ENCODE peak calls at places on chromosome 5, in ten cellular contexts. U, Z, R, E, D, C, S, L, X and V are unnamed samples. For H3K4me1, the result is how much of the 10 kb centered on the place peaks cover.

GRCh38 chr5:30287890-30288289 is 905.6 kb upstream of the CDH6 start:
- DNase-seq in U (no peak), Z (no peak), R (no peak), E (no peak), D (no peak), C (no peak), S (no peak), L (no peak), X (no peak), V (no peak)

GRCh38 chr5:132309679-132310078 is 15.5 kb downstream of the SLC22A4 start:
- DNase-seq in U (no peak), Z (no peak), R (no peak), E (no peak), D (no peak), C (no peak), S (no peak), L (no peak), X (no peak), V (no peak)

GRCh38 chr5:165495829-165496380 is 1990.5 kb downstream of the MAT2B start:
- DNase-seq in U (no peak), Z (no peak), R (no peak), E (no peak), D (peak), C (no peak), S (no peak), L (no peak), X (no peak), V (no peak)

GRCh38 chr5:82396871-82397514 is 118.8 kb upstream of the RPS23 start:
- DNase-seq in U (peak), Z (peak), R (no peak), E (no peak), D (peak), C (no peak), S (peak), L (no peak), X (peak), V (peak)

GRCh38 chr5:133870661-133871060 is 97.8 kb downstream of the C5orf15 start:
- DNase-seq in U (no peak), Z (no peak), R (no peak), E (no peak), D (peak), C (no peak), S (no peak), L (no peak), X (no peak), V (no peak)

GRCh38 chr5:122921826-122922225 is 76.4 kb downstream of the SNX24 start:
- DNase-seq in U (no peak), Z (no peak), R (no peak), E (no peak), D (no peak), C (no peak), S (no peak), L (no peak), X (no peak), V (no peak)

GRCh38 chr5:146101646-146102045 is 3.7 kb downstream of the PLAC8L1 start:
- DNase-seq in U (no peak), Z (no peak), R (no peak), E (no peak), D (no peak), C (no peak), S (no peak), L (no peak), X (no peak), V (no peak)

GRCh38 chr5:180070726-180071417 is 687 bp downstream of the RNF130 start:
- DNase-seq in U (peak), Z (no peak), R (no peak), E (no peak), D (peak), C (no peak), S (no peak), L (no peak), X (no peak), V (no peak)

GRCh38 chr5:156093024-156093423 is 233.9 kb upstream of the SGCD start:
- DNase-seq in U (no peak), Z (no peak), R (no peak), E (no peak), D (no peak), C (no peak), S (no peak), L (no peak), X (no peak), V (no peak)

GRCh38 chr5:63205976-63206375 is 627.4 kb downstream of the LRRC70 start:
- DNase-seq in U (no peak), Z (no peak), R (no peak), E (no peak), D (no peak), C (no peak), S (no peak), L (no peak), X (no peak), V (no peak)

GRCh38 chr5:141934099-141934844 is 10.6 kb downstream of the DELE1 start:
- DNase-seq in U (peak), Z (peak), R (no peak), E (no peak), D (no peak), C (no peak), S (no peak), L (no peak), X (no peak), V (no peak)

GRCh38 chr5:75337366-75338021 is 474 bp downstream of the HMGCR start:
- DNase-seq in U (peak), Z (peak), R (no peak), E (no peak), D (peak), C (no peak), S (no peak), L (no peak), X (peak), V (no peak)

GRCh38 chr5:96714951-96715451 is 52.8 kb downstream of the CAST start:
- DNase-seq in U (peak), Z (peak), R (peak), E (no peak), D (peak), C (peak), S (peak), L (no peak), X (no peak), V (no peak)

GRCh38 chr5:87400305-87400899 is 12.3 kb downstream of the CCNH start:
- DNase-seq in U (no peak), Z (no peak), R (no peak), E (no peak), D (peak), C (no peak), S (peak), L (no peak), X (no peak), V (no peak)

GRCh38 chr5:131541766-131542165 is 93.3 kb downstream of the RAPGEF6 start:
- DNase-seq in U (no peak), Z (no peak), R (no peak), E (no peak), D (no peak), C (no peak), S (no peak), L (no peak), X (no peak), V (no peak)

GRCh38 chr5:126052791-126053190 is 370.4 kb upstream of the GRAMD2B start:
- DNase-seq in U (no peak), Z (no peak), R (no peak), E (no peak), D (no peak), C (no peak), S (no peak), L (no peak), X (no peak), V (no peak)

GRCh38 chr5:83528439-83528769 is 56.9 kb downstream of the VCAN start:
- DNase-seq in U (no peak), Z (no peak), R (no peak), E (no peak), D (no peak), C (no peak), S (no peak), L (no peak), X (no peak), V (no peak)

GRCh38 chr5:179315356-179315890 is 29.8 kb downstream of the ADAMTS2 start:
- DNase-seq in U (peak), Z (peak), R (no peak), E (peak), D (no peak), C (no peak), S (no peak), L (peak), X (no peak), V (peak)

GRCh38 chr5:932628-933250 is 40.1 kb downstream of the TRIP13 start:
- DNase-seq in U (no peak), Z (no peak), R (no peak), E (no peak), D (peak), C (no peak), S (no peak), L (peak), X (peak), V (no peak)

GRCh38 chr5:143968071-143968878 is 156.3 kb downstream of the HMHB1 start:
- DNase-seq in U (no peak), Z (no peak), R (no peak), E (no peak), D (peak), C (peak), S (peak), L (no peak), X (no peak), V (no peak)

GRCh38 chr5:169772688-169773087 is 135.6 kb downstream of the DOCK2 start:
- DNase-seq in U (no peak), Z (no peak), R (no peak), E (no peak), D (no peak), C (no peak), S (no peak), L (no peak), X (no peak), V (no peak)

GRCh38 chr5:134545070-134545868 is 19.8 kb downstream of the JADE2 start:
- DNase-seq in U (peak), Z (peak), R (no peak), E (peak), D (peak), C (no peak), S (no peak), L (no peak), X (peak), V (peak)

GRCh38 chr5:174581483-174581882 is 142.9 kb upstream of the MSX2 start:
- DNase-seq in U (no peak), Z (no peak), R (no peak), E (no peak), D (peak), C (peak), S (no peak), L (peak), X (no peak), V (no peak)

GRCh38 chr5:131163315-131164119 is 1.5 kb downstream of the HINT1 start:
- DNase-seq in U (no peak), Z (no peak), R (no peak), E (no peak), D (peak), C (no peak), S (no peak), L (no peak), X (no peak), V (no peak)

GRCh38 chr5:132886064-132886823 is 12.8 kb downstream of the LEAP2 start:
- DNase-seq in U (no peak), Z (no peak), R (no peak), E (no peak), D (no peak), C (no peak), S (no peak), L (no peak), X (no peak), V (no peak)

GRCh38 chr5:137567226-137567625 is 68.1 kb upstream of the SPOCK1 start:
- DNase-seq in U (peak), Z (no peak), R (no peak), E (no peak), D (no peak), C (no peak), S (no peak), L (no peak), X (no peak), V (no peak)

GRCh38 chr5:40385544-40385943 is 294.2 kb upstream of the PTGER4 start:
- DNase-seq in U (no peak), Z (no peak), R (no peak), E (no peak), D (no peak), C (no peak), S (peak), L (no peak), X (no peak), V (no peak)

GRCh38 chr5:52759381-52759780 is 28.3 kb upstream of the ITGA1 start:
- DNase-seq in U (no peak), Z (no peak), R (no peak), E (no peak), D (peak), C (no peak), S (no peak), L (no peak), X (no peak), V (no peak)

GRCh38 chr5:113292535-113292934 is 142.3 kb downstream of the TSSK1B start:
- DNase-seq in U (no peak), Z (no peak), R (no peak), E (no peak), D (peak), C (no peak), S (no peak), L (no peak), X (no peak), V (no peak)

GRCh38 chr5:15585128-15585527 is 85.1 kb downstream of the FBXL7 start:
- DNase-seq in U (no peak), Z (no peak), R (no peak), E (no peak), D (no peak), C (no peak), S (no peak), L (no peak), X (no peak), V (no peak)

GRCh38 chr5:164439799-164440198 is 934.4 kb downstream of the MAT2B start:
- DNase-seq in U (no peak), Z (no peak), R (no peak), E (no peak), D (no peak), C (no peak), S (no peak), L (no peak), X (no peak), V (no peak)

DNA sequence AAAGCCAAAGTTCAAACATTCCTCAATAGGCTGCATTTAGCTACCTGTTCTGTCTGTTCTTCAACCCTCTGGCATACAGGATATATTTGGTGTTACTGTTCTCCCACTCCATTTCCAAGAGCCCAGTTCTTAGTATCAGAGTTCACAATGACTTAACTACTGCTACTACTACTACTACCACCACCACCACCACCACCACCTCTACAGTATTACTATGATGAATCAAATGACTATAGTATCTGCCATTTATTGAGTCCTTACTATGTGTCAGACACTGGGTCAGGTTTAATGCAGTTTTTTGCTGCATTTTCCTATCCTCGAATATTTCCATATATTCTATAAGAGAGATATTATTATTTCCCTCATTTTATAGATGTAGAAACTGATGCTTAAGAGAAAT is 937 bp upstream of the CD180 start:
- DNase-seq in U (no peak), Z (no peak), R (no peak), E (no peak), D (no peak), C (no peak), S (no peak), L (no peak), X (no peak), V (no peak)
- H3K4me1 ChIP-seq in U (under half), Z (under half), R (under half), E (half or more), D (under half), C (under half), S (under half), L (under half), X (under half), V (under half)

GRCh38 chr5:50965621-50966362 is 299.4 kb downstream of the PARP8 start:
- DNase-seq in U (no peak), Z (no peak), R (no peak), E (peak), D (no peak), C (peak), S (no peak), L (no peak), X (no peak), V (no peak)

GRCh38 chr5:50966986-50967385 is 300.5 kb downstream of the PARP8 start:
- DNase-seq in U (no peak), Z (no peak), R (no peak), E (no peak), D (no peak), C (peak), S (no peak), L (no peak), X (no peak), V (no peak)

GRCh38 chr5:50963647-50964584 is 297.5 kb downstream of the PARP8 start:
- DNase-seq in U (no peak), Z (no peak), R (no peak), E (no peak), D (no peak), C (peak), S (no peak), L (no peak), X (no peak), V (no peak)

GRCh38 chr5:50958852-50959457 is 292.5 kb downstream of the PARP8 start:
- DNase-seq in U (no peak), Z (no peak), R (no peak), E (no peak), D (peak), C (peak), S (peak), L (no peak), X (no peak), V (no peak)

DNA sequence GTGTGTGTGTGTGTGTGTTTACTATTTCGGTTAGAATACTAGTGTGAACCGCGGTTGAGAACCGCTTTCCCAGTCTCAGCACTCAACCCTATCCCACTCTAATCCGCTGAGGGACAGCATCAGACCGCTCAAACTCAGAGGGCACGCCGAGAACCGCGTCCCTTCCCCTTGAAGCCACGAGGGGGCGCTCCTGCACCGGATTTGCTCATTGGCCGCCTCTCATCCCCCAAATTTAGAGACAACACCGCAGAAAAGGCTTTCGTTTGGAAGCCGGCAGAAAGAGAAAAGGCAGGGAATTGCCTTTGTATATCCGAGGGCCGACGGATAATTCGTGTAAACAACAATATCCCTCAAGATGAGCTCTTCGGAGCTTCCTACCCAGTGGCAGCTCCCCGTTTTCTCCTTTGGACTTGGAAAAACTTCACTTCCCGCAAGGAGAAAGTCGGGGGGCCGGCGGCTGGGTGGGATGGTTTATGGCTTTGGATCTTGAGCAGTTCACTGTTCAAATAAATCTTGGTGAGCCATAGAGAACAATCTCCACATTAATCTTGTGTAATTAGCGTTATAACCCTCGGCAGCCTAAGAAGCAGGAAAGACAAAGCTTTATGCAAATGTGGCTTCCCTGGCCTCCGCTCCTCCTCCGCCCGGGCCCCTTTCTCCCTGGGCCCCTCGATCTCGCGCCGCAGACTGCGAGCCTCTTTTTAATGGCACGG is 296.7 kb downstream of the PARP8 start:
- DNase-seq in U (peak), Z (peak), R (peak), E (peak), D (peak), C (peak), S (peak), L (peak), X (peak), V (no peak)
- H3K27ac ChIP-seq in U (no peak), Z (no peak), R (no peak), E (no peak), D (no peak), C (no peak), S (no peak), L (no peak), X (no peak), V (no peak)

DNA sequence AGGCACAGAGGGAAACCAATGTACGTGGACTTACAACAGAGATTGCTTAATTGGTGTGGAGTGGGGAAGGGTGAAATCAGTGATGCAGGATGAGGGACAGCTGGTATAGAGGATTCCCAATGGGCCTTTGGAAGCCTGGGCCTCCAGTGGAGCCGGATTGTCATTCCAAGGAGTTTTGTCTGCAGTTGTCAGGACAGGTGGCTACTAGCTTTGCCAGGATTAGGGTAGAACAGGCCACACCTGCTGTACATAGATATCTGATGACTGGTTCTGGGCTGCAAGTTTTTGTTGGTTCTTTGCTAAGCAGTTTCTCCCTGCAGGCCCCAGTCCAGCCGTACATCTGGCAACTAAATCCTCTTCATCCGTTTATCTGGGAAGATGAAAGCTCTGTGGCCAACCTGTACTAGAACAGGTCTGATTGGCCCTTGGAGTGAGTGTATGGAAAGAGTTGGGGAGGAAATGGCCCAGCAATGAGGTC is 4.3 kb downstream of the SKP2 start:
- DNase-seq in U (no peak), Z (no peak), R (no peak), E (no peak), D (peak), C (no peak), S (no peak), L (no peak), X (no peak), V (no peak)
- H3K4me1 ChIP-seq in U (under half), Z (under half), R (under half), E (half or more), D (under half), C (under half), S (under half), L (under half), X (under half), V (under half)

GRCh38 chr5:176901260-176902101 is 2.3 kb upstream of the HK3 start:
- DNase-seq in U (no peak), Z (no peak), R (no peak), E (no peak), D (no peak), C (no peak), S (no peak), L (no peak), X (no peak), V (no peak)
- H3K27ac ChIP-seq in U (no peak), Z (no peak), R (no peak), E (no peak), D (no peak), C (no peak), S (no peak), L (no peak), X (no peak), V (no peak)

GRCh38 chr5:42948961-42949347 is 91.2 kb downstream of the ANXA2R start:
- DNase-seq in U (no peak), Z (no peak), R (no peak), E (no peak), D (peak), C (no peak), S (no peak), L (no peak), X (no peak), V (no peak)

GRCh38 chr5:42950466-42951168 is 89.5 kb downstream of the ANXA2R start:
- DNase-seq in U (peak), Z (peak), R (peak), E (no peak), D (peak), C (no peak), S (peak), L (no peak), X (peak), V (no peak)

GRCh38 chr5:42950091-42950465 is 90.0 kb downstream of the ANXA2R start:
- DNase-seq in U (no peak), Z (no peak), R (no peak), E (no peak), D (no peak), C (no peak), S (no peak), L (no peak), X (no peak), V (no peak)

GRCh38 chr5:42951169-42951846 is 88.8 kb downstream of the ANXA2R start:
- DNase-seq in U (peak), Z (peak), R (peak), E (peak), D (peak), C (no peak), S (no peak), L (no peak), X (peak), V (peak)

DNA sequence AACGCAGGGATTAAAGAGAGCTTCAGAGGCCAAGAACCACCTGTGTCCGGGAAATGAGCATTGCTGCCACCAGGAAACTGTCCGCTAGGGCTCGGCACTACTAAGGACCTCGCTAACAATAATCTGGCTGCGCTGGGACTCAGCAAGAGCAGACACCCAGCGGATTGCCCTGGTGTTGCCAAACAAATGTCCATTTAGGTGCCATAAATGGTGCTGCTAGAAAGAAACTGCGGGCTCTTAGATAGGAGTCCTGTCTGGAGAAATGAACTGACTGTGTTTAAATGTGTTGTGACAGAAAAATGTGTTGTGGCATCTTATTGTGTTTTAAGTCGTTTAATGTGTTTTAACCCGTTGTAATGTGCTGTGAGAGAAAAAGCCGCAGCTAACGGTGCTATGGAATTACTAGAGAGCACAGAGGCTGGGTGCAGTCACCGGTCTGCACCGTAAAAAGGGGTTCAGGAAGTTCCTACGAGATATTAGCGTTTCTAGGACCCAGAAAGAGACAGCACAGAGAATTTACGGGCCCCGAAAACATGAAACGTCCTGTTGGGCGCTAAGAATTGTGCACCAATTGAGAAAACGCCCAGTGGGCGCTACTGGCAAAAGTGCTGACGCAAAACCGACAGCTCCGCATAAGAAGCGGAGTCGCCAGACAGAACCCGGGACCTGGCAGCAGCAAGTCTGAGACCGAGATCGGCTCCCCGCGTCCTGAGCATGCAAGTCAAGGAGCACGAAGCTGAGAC is 90.6 kb downstream of the ANXA2R start:
- DNase-seq in U (peak), Z (peak), R (peak), E (peak), D (peak), C (no peak), S (no peak), L (no peak), X (no peak), V (peak)
- H3K4me1 ChIP-seq in U (under half), Z (under half), R (under half), E (half or more), D (under half), C (under half), S (under half), L (under half), X (under half), V (under half)